ENCODE peak calls at places on chromosome 10, in five cellular contexts. One of them, this sample, is unnamed.

GRCh38 chr10:102624751-102625330 is 19.4 kb upstream of the TRIM8 start:
- DNase-seq in K562: no peak
- DNase-seq in body of pancreas: no peak
- DNase-seq in bronchial epithelial cell: no peak
- DNase-seq in IMR-90: no peak
- DNase-seq in this sample: no peak

GRCh38 chr10:119834188-119834587 is 38.5 kb downstream of the MCMBP start:
- DNase-seq in K562: peak
- DNase-seq in body of pancreas: no peak
- DNase-seq in bronchial epithelial cell: peak
- DNase-seq in IMR-90: no peak
- DNase-seq in this sample: no peak

GRCh38 chr10:51687296-51687695 is 12.1 kb downstream of the CSTF2T start:
- DNase-seq in K562: no peak
- DNase-seq in body of pancreas: no peak
- DNase-seq in bronchial epithelial cell: no peak
- DNase-seq in IMR-90: no peak
- DNase-seq in this sample: no peak

GRCh38 chr10:79230563-79231249 is 116.6 kb upstream of the PPIF start:
- DNase-seq in K562: no peak
- DNase-seq in body of pancreas: no peak
- DNase-seq in bronchial epithelial cell: no peak
- DNase-seq in IMR-90: no peak
- DNase-seq in this sample: no peak

GRCh38 chr10:79495791-79496190 is 16.5 kb upstream of the EIF5AL1 start:
- DNase-seq in K562: no peak
- DNase-seq in body of pancreas: no peak
- DNase-seq in bronchial epithelial cell: no peak
- DNase-seq in IMR-90: no peak
- DNase-seq in this sample: no peak

GRCh38 chr10:95745487-95745886 is 10.5 kb upstream of the ENTPD1 start:
- DNase-seq in K562: no peak
- DNase-seq in body of pancreas: no peak
- DNase-seq in bronchial epithelial cell: no peak
- DNase-seq in IMR-90: no peak
- DNase-seq in this sample: no peak

GRCh38 chr10:72009430-72010081 is 45.4 kb downstream of the CHST3 start:
- DNase-seq in K562: no peak
- DNase-seq in body of pancreas: peak
- DNase-seq in bronchial epithelial cell: peak
- DNase-seq in IMR-90: peak
- DNase-seq in this sample: no peak

GRCh38 chr10:63630928-63631685 is 109.9 kb downstream of the REEP3 start:
- DNase-seq in K562: no peak
- DNase-seq in body of pancreas: no peak
- DNase-seq in bronchial epithelial cell: no peak
- DNase-seq in IMR-90: peak
- DNase-seq in this sample: no peak

GRCh38 chr10:184911-185310 is 49.7 kb downstream of the ZMYND11 start:
- DNase-seq in K562: no peak
- DNase-seq in body of pancreas: no peak
- DNase-seq in bronchial epithelial cell: peak
- DNase-seq in IMR-90: peak
- DNase-seq in this sample: no peak

GRCh38 chr10:101816375-101816773 is 1.9 kb downstream of the OGA start:
- DNase-seq in K562: no peak
- DNase-seq in body of pancreas: no peak
- DNase-seq in bronchial epithelial cell: no peak
- DNase-seq in IMR-90: no peak
- DNase-seq in this sample: no peak

GRCh38 chr10:113764598-113764997 is 13.1 kb downstream of the PLEKHS1 start:
- DNase-seq in K562: no peak
- DNase-seq in body of pancreas: no peak
- DNase-seq in bronchial epithelial cell: no peak
- DNase-seq in IMR-90: no peak
- DNase-seq in this sample: no peak

GRCh38 chr10:29022513-29022912 is 266.4 kb upstream of the LYZL1 start:
- DNase-seq in K562: no peak
- DNase-seq in body of pancreas: no peak
- DNase-seq in bronchial epithelial cell: no peak
- DNase-seq in IMR-90: no peak
- DNase-seq in this sample: no peak

GRCh38 chr10:131221632-131222277 is 89.8 kb downstream of the TCERG1L start:
- DNase-seq in K562: no peak
- DNase-seq in body of pancreas: no peak
- DNase-seq in bronchial epithelial cell: no peak
- DNase-seq in IMR-90: no peak
- DNase-seq in this sample: no peak

DNA sequence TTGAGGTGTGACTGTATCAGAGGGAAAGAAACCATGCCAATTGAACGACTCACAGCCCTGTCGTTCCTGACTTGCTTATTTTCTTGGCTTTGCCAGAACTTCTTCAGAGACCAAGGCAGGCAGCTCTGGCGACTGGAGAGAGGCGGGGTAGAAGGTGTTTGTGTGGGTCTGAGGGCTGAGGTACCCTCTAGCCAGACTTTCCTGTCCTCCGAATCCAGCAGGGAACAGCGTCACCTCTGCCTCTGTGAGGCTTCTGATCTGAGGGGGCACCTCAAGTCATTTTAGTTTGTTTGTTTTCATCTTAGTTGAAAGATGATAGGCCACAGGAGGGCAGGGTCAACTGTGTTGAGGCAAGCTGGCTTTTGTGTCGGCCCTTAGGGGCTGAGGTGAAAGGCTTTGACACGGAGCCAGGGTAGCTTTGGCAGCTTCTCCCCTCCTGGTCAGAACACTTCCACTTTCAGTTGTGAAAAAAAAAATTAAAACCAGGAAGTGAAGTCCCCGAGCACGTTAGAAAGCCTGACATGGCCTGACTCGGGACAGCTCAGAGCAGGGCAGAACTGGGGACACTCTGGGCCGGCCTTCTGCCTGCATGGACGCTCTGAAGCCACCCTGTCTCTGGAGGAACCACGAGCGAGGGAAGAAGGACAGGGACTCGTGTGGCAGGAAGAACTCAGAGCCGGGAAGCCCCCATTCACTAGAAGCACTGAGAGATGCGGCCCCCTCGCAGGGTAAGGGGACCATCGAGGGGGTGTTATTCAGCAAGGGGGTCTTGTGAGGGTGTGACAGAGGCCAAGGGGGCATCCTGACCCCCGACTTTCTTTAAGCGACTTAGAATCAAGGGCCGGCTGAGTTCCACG is 2.0 kb downstream of the ACSL5 start:
- DNase-seq in K562: no peak
- DNase-seq in body of pancreas: peak
- DNase-seq in bronchial epithelial cell: no peak
- DNase-seq in IMR-90: peak
- DNase-seq in this sample: no peak
- H3K4me3 ChIP-seq in K562: no peak
- H3K4me3 ChIP-seq in body of pancreas: no peak
- H3K4me3 ChIP-seq in bronchial epithelial cell: no peak
- H3K4me3 ChIP-seq in IMR-90: no peak
- H3K4me3 ChIP-seq in this sample: no peak

GRCh38 chr10:92238586-92239098 is 52.2 kb downstream of the CPEB3 start:
- DNase-seq in K562: peak
- DNase-seq in body of pancreas: peak
- DNase-seq in bronchial epithelial cell: peak
- DNase-seq in IMR-90: peak
- DNase-seq in this sample: no peak

GRCh38 chr10:92239600-92240288 is 51.1 kb downstream of the CPEB3 start:
- DNase-seq in K562: no peak
- DNase-seq in body of pancreas: peak
- DNase-seq in bronchial epithelial cell: no peak
- DNase-seq in IMR-90: peak
- DNase-seq in this sample: no peak

GRCh38 chr10:92240289-92241157 is 50.4 kb downstream of the CPEB3 start:
- DNase-seq in K562: peak
- DNase-seq in body of pancreas: peak
- DNase-seq in bronchial epithelial cell: peak
- DNase-seq in IMR-90: peak
- DNase-seq in this sample: peak

GRCh38 chr10:92238062-92238585 is 52.8 kb downstream of the CPEB3 start:
- DNase-seq in K562: no peak
- DNase-seq in body of pancreas: no peak
- DNase-seq in bronchial epithelial cell: no peak
- DNase-seq in IMR-90: no peak
- DNase-seq in this sample: no peak

DNA sequence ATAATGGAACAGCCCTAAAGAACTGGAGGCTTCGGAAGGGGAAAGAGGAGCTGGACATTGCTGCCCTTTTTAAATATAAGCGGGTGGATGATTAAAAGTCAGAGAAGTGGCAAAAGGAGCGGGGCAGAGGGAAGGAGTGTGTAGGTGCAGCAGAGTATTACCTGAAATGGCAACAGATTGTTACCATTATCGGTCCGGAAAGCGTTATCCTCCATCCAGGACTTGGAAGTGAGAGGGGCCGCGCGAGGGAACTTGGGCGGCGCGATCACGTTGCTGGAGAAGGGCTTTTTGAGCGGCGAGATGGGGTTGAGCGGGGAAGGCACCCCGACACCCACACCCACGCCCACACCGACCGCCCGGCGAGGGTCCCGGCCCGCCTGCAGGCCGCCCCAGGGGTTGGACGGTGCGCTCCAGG is 51.7 kb downstream of the CPEB3 start:
- DNase-seq in K562: no peak
- DNase-seq in body of pancreas: no peak
- DNase-seq in bronchial epithelial cell: no peak
- DNase-seq in IMR-90: no peak
- DNase-seq in this sample: no peak
- H3K4me3 ChIP-seq in K562: no peak
- H3K4me3 ChIP-seq in body of pancreas: peak
- H3K4me3 ChIP-seq in bronchial epithelial cell: peak
- H3K4me3 ChIP-seq in IMR-90: peak
- H3K4me3 ChIP-seq in this sample: no peak

DNA sequence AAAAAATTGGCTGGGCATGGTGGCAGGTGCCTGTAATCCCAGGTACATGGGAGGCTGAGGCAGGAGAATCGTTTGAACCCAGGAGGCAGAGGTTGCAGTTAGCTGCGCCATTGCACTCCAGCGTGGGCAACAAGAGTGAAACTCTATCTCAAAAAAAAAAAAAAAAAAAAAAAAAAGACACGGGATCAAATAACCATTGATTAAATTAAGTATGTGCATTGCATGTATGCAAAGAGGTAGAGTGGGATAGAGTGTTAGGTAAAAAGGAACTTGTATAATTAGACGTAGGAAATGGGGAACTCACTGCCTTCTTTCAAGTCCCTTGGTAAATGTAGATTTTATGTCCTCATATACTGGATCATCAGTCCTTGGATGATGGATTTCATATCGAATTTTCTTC is 13.1 kb downstream of the VCL start:
- DNase-seq in K562: no peak
- DNase-seq in body of pancreas: no peak
- DNase-seq in bronchial epithelial cell: no peak
- DNase-seq in IMR-90: no peak
- DNase-seq in this sample: no peak
- H3K4me3 ChIP-seq in K562: no peak
- H3K4me3 ChIP-seq in body of pancreas: no peak
- H3K4me3 ChIP-seq in bronchial epithelial cell: no peak
- H3K4me3 ChIP-seq in IMR-90: no peak
- H3K4me3 ChIP-seq in this sample: no peak

GRCh38 chr10:81873932-81874816 is 820 bp upstream of the NRG3 start:
- DNase-seq in K562: no peak
- DNase-seq in body of pancreas: peak
- DNase-seq in bronchial epithelial cell: peak
- DNase-seq in IMR-90: no peak
- DNase-seq in this sample: no peak
- H3K4me3 ChIP-seq in K562: no peak
- H3K4me3 ChIP-seq in body of pancreas: no peak
- H3K4me3 ChIP-seq in bronchial epithelial cell: no peak
- H3K4me3 ChIP-seq in IMR-90: no peak
- H3K4me3 ChIP-seq in this sample: no peak

DNA sequence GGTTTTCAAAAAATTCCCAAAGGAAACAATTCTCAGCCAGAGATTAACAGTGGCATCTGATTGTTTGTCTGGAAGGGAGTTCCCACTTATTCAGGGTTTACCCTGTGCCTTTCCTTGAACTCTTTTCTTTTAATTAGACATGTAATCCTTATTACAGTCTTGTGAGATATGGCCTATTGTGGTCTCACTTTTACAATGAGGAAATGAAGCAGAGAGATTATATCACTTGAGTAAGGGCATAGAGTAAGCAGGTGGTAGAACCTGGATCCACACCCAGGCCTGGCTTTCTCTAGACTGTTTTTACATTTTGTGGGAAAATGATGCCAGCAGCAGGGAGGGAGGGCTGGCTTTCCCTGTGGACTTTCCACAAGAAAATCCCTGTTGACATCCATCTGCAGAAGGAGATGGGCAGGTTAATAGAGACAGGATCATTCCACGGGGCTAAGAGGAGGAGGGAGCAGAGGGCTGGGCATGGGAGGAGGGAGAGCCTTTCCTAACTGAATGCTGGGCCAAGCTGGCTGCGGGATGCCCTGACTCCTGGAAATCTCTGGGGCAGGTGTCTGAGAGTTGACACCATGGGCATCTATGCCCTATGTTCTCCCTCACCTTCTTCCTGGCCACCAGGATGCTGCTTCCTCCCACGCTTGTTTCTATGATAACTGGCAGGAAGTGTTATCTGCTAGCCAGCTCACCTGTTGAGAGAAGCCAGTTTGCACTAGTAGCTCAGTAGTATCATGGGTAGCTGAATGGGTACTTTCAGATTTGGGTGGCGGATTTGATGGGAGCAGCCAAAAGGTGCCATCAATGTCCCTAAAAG is 28.7 kb upstream of the ARHGAP22 start:
- DNase-seq in K562: no peak
- DNase-seq in body of pancreas: no peak
- DNase-seq in bronchial epithelial cell: no peak
- DNase-seq in IMR-90: no peak
- DNase-seq in this sample: no peak
- H3K4me3 ChIP-seq in K562: no peak
- H3K4me3 ChIP-seq in body of pancreas: no peak
- H3K4me3 ChIP-seq in bronchial epithelial cell: no peak
- H3K4me3 ChIP-seq in IMR-90: no peak
- H3K4me3 ChIP-seq in this sample: no peak

GRCh38 chr10:104327745-104328635 is 10.3 kb downstream of the ITPRIP start:
- DNase-seq in K562: no peak
- DNase-seq in body of pancreas: no peak
- DNase-seq in bronchial epithelial cell: peak
- DNase-seq in IMR-90: peak
- DNase-seq in this sample: peak
- H3K4me3 ChIP-seq in K562: no peak
- H3K4me3 ChIP-seq in body of pancreas: no peak
- H3K4me3 ChIP-seq in bronchial epithelial cell: peak
- H3K4me3 ChIP-seq in IMR-90: peak
- H3K4me3 ChIP-seq in this sample: peak

This sample was measured in Jurkat, Clone E6-1.